ENCODE peak calls at places on chromosomes 12 and 14, in six cellular contexts. X is A549, F is K562, G is GM12878, R is endothelial cell of umbilical vein, V is HepG2. M is an unnamed sample.

GRCh38 chr14:92624764-92625163 is 111.2 kb downstream of the RIN3 start:
- DNase-seq in V (no peak), F (no peak), X (no peak), G (no peak), R (no peak), M (no peak)

GRCh38 chr14:77203611-77204456 is 22.2 kb downstream of the TMEM63C start:
- DNase-seq in X (no peak), R (no peak), V (no peak), F (no peak), G (no peak), M (no peak)

GRCh38 chr14:59359451-59360124 is 105.6 kb downstream of the GPR135 start:
- DNase-seq in G (peak), V (no peak), F (no peak), R (no peak), X (no peak), M (peak)

GRCh38 chr14:99479903-99480855 is 480 bp downstream of the SETD3 start:
- DNase-seq in V (peak), F (peak), G (no peak), X (peak), R (peak), M (peak)

GRCh38 chr12:75959506-75959905 is 72.1 kb downstream of the PHLDA1 start:
- DNase-seq in F (no peak), V (no peak), R (no peak), G (no peak), X (no peak), M (peak)

GRCh38 chr12:95548056-95548538 is 3.2 kb downstream of the USP44 start:
- DNase-seq in G (no peak), R (peak), F (peak), X (no peak), V (no peak), M (no peak)

GRCh38 chr12:46814143-46814542 is 11.7 kb downstream of the SLC38A4 start:
- DNase-seq in V (peak), R (no peak), X (no peak), F (no peak), G (no peak), M (no peak)

GRCh38 chr12:24840046-24840800 is 108.7 kb downstream of the BCAT1 start:
- DNase-seq in G (no peak), F (no peak), V (no peak), X (no peak), R (no peak), M (no peak)

GRCh38 chr14:99513946-99514551 is 32.8 kb downstream of the CCNK start:
- DNase-seq in R (no peak), V (no peak), G (no peak), X (no peak), F (no peak), M (no peak)

GRCh38 chr12:64625243-64626077 is 15.2 kb downstream of the RASSF3 start:
- DNase-seq in F (peak), V (peak), R (peak), G (peak), X (peak), M (peak)

GRCh38 chr14:99207456-99207855 is 64.5 kb downstream of the BCL11B start:
- DNase-seq in F (no peak), G (no peak), X (no peak), V (no peak), R (no peak), M (no peak)

GRCh38 chr12:115964626-115965025 is 312.9 kb downstream of the MED13L start:
- DNase-seq in X (no peak), F (no peak), V (no peak), R (no peak), G (no peak), M (no peak)

GRCh38 chr12:130829391-130830245 is 9.4 kb downstream of the STX2 start:
- DNase-seq in X (no peak), R (no peak), G (no peak), F (no peak), V (no peak), M (no peak)

GRCh38 chr12:89389755-89390661 is 37.7 kb upstream of the DUSP6 start:
- DNase-seq in G (no peak), V (peak), X (no peak), F (no peak), R (peak), M (peak)

GRCh38 chr12:54300267-54300731 is 516 bp downstream of the NFE2 start:
- DNase-seq in F (no peak), X (no peak), V (no peak), R (no peak), G (no peak), M (no peak)

GRCh38 chr14:92973265-92973797 is 50.4 kb downstream of the CHGA start:
- DNase-seq in G (no peak), X (peak), R (peak), V (peak), F (peak), M (peak)

GRCh38 chr12:74449872-74450271 is 87.8 kb upstream of the ATXN7L3B start:
- DNase-seq in G (no peak), X (no peak), F (no peak), R (no peak), V (no peak), M (peak)

GRCh38 chr12:89383235-89384049 is 31.1 kb upstream of the DUSP6 start:
- DNase-seq in G (no peak), F (no peak), V (peak), R (peak), X (no peak), M (peak)

GRCh38 chr14:95217391-95217900 is 60.1 kb upstream of the DICER1 start:
- DNase-seq in X (no peak), V (no peak), G (no peak), R (no peak), F (no peak), M (no peak)

GRCh38 chr14:105180598-105181528 is at the start of gene NUDT14:
- DNase-seq in X (peak), V (no peak), F (peak), G (no peak), R (peak), M (no peak)

GRCh38 chr12:66087365-66087943 is 43.1 kb downstream of the LLPH start:
- DNase-seq in F (peak), V (peak), X (peak), R (peak), G (no peak), M (peak)

GRCh38 chr14:74964787-74965769 is 9.7 kb upstream of the PGF start:
- DNase-seq in X (no peak), G (no peak), V (no peak), F (no peak), R (peak), M (no peak)

GRCh38 chr12:121797937-121798801 is 4.7 kb upstream of the RHOF start:
- DNase-seq in X (peak), V (no peak), R (peak), G (no peak), F (no peak), M (no peak)

GRCh38 chr12:47273191-47273626 is 193.4 kb upstream of the AMIGO2 start:
- DNase-seq in G (no peak), V (no peak), X (peak), R (peak), F (no peak), M (no peak)

GRCh38 chr12:45388545-45388944 is 172.7 kb downstream of the ANO6 start:
- DNase-seq in X (peak), V (peak), F (peak), R (peak), G (no peak), M (peak)

GRCh38 chr12:70045036-70045435 is 198.2 kb upstream of the CNOT2 start:
- DNase-seq in V (no peak), G (no peak), X (no peak), R (no peak), F (no peak), M (no peak)

GRCh38 chr14:59161571-59162175 is 26.8 kb upstream of the DAAM1 start:
- DNase-seq in F (peak), R (peak), V (peak), G (no peak), X (peak), M (peak)

GRCh38 chr12:118219106-118219505 is 83.2 kb downstream of the PEBP1 start:
- DNase-seq in F (no peak), R (no peak), X (no peak), G (no peak), V (no peak), M (no peak)

GRCh38 chr12:90090929-90091651 is 382.5 kb upstream of the ATP2B1 start:
- DNase-seq in V (no peak), F (no peak), G (no peak), X (peak), R (peak), M (peak)

GRCh38 chr12:25083211-25083610 is 111.7 kb downstream of the DNAI7 start:
- DNase-seq in F (no peak), R (peak), X (no peak), G (no peak), V (no peak), M (no peak)

GRCh38 chr12:21774358-21775129 is at the start of gene KCNJ8:
- DNase-seq in X (peak), R (no peak), G (no peak), F (peak), V (no peak), M (peak)

GRCh38 chr14:64217318-64217717 is 76.9 kb downstream of the ESR2 start:
- DNase-seq in G (no peak), F (no peak), X (no peak), R (no peak), V (no peak), M (no peak)

GRCh38 chr12:10582704-10583103 is 30.7 kb downstream of the MAGOHB start:
- DNase-seq in G (no peak), X (no peak), F (no peak), V (no peak), R (no peak), M (no peak)

GRCh38 chr12:82857276-82857675 is 170.6 kb downstream of the TMTC2 start:
- DNase-seq in X (no peak), R (peak), V (no peak), G (no peak), F (no peak), M (no peak)

GRCh38 chr12:21542412-21542811 is 16.3 kb downstream of the SPX start:
- DNase-seq in V (no peak), X (no peak), F (no peak), R (no peak), G (no peak), M (no peak)

GRCh38 chr12:124786065-124786964 is 77.3 kb downstream of the SCARB1 start:
- DNase-seq in R (peak), X (peak), F (peak), V (no peak), G (no peak), M (no peak)

GRCh38 chr14:93709249-93709648 is 79.0 kb downstream of the PRIMA1 start:
- DNase-seq in F (no peak), G (no peak), X (no peak), V (peak), R (no peak), M (peak)

GRCh38 chr14:61287196-61287595 is 6.1 kb upstream of the TMEM30B start:
- DNase-seq in R (no peak), V (no peak), F (no peak), G (no peak), X (no peak), M (no peak)

GRCh38 chr14:103542545-103543088 is 13.6 kb downstream of the TRMT61A start:
- DNase-seq in R (no peak), F (no peak), G (no peak), X (no peak), V (no peak), M (no peak)
- TF ChIP-seq CTCF in R (no peak), F (no peak), G (no peak), X (no peak), V (no peak), M (no peak)

GRCh38 chr14:36820111-36820709 is 158.6 kb downstream of the PAX9 start:
- DNase-seq in R (no peak), X (peak), G (no peak), V (no peak), F (no peak), M (no peak)
- TF ChIP-seq MYC in R (no peak), X (no peak), G (no peak), V (no peak), F (no peak), M (no peak)

DNA sequence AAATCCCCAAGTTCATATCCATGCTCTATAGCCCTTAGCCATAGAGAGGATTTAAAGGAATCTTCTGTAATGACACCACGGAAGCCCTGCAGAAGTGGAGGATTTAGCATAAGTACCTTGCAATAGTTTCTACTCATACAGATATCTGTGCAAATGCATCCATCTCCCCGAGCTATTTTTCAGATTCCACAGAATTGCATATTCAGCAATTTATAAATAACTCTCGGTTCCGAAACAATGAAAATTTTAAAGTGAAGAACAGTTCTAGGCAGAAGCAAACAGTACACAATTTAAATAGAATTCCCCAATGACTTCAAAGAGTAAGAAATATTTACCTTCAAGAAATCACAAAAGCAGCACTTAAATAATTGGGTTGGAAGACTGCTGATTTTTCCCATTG is 379 bp downstream of the IGF1 start:
- DNase-seq in G (no peak), X (no peak), V (no peak), F (no peak), R (no peak), M (no peak)
- H3K4me3 ChIP-seq in G (peak), X (no peak), V (no peak), F (peak), R (no peak), M (no peak)

GRCh38 chr14:55898938-55899337 is 219.3 kb upstream of the PELI2 start:
- DNase-seq in R (no peak), V (no peak), G (no peak), X (no peak), F (no peak), M (no peak)
- TF ChIP-seq CTCF in R (no peak), V (no peak), G (no peak), X (no peak), F (no peak), M (no peak)